ENCODE peak calls at places on chromosomes 13 and 19, in nine cellular contexts. One of them, this sample, is unnamed.
A peak's percentile ranks its signal among the peaks of the same experiment; 100 is the strongest.

GRCh38 chr13:62014299-62014698 is 598.6 kb upstream of the PCDH20 start:
- DNase-seq in left ventricle myocardium inferior: no peak
- DNase-seq in neural progenitor cell: no peak
- DNase-seq in dorsolateral prefrontal cortex: no peak
- DNase-seq in heart left ventricle: no peak
- DNase-seq in breast epithelium: no peak
- DNase-seq in fibroblast of lung: peak; percentile 2
- DNase-seq in ascending aorta: no peak
- DNase-seq in heart right ventricle: no peak
- DNase-seq in this sample: no peak

GRCh38 chr13:77696006-77696862 is 1.3 kb upstream of the SLAIN1 start:
- DNase-seq in left ventricle myocardium inferior: no peak
- DNase-seq in neural progenitor cell: peak; percentile 69
- DNase-seq in dorsolateral prefrontal cortex: no peak
- DNase-seq in heart left ventricle: no peak
- DNase-seq in breast epithelium: no peak
- DNase-seq in fibroblast of lung: peak; percentile 7
- DNase-seq in ascending aorta: no peak
- DNase-seq in heart right ventricle: no peak
- DNase-seq in this sample: no peak

GRCh38 chr19:19546751-19547162 is 8.7 kb downstream of the CILP2 start:
- DNase-seq in left ventricle myocardium inferior: peak; percentile 63
- DNase-seq in neural progenitor cell: no peak
- DNase-seq in dorsolateral prefrontal cortex: no peak
- DNase-seq in heart left ventricle: peak; percentile 38
- DNase-seq in breast epithelium: no peak
- DNase-seq in fibroblast of lung: no peak
- DNase-seq in ascending aorta: no peak
- DNase-seq in heart right ventricle: peak; percentile 57
- DNase-seq in this sample: no peak

GRCh38 chr19:391726-392374 is 17.1 kb downstream of the C2CD4C start:
- DNase-seq in left ventricle myocardium inferior: no peak
- DNase-seq in neural progenitor cell: no peak
- DNase-seq in dorsolateral prefrontal cortex: no peak
- DNase-seq in heart left ventricle: peak; percentile 3
- DNase-seq in breast epithelium: no peak
- DNase-seq in fibroblast of lung: no peak
- DNase-seq in ascending aorta: no peak
- DNase-seq in heart right ventricle: no peak
- DNase-seq in this sample: no peak

GRCh38 chr13:97347255-97347653 is 86.7 kb upstream of the RAP2A start:
- DNase-seq in left ventricle myocardium inferior: no peak
- DNase-seq in neural progenitor cell: no peak
- DNase-seq in dorsolateral prefrontal cortex: no peak
- DNase-seq in heart left ventricle: no peak
- DNase-seq in breast epithelium: no peak
- DNase-seq in fibroblast of lung: no peak
- DNase-seq in ascending aorta: no peak
- DNase-seq in heart right ventricle: no peak
- DNase-seq in this sample: no peak

GRCh38 chr13:20994441-20994821 is 67.0 kb downstream of the LATS2 start:
- DNase-seq in left ventricle myocardium inferior: no peak
- DNase-seq in neural progenitor cell: no peak
- DNase-seq in dorsolateral prefrontal cortex: no peak
- DNase-seq in heart left ventricle: no peak
- DNase-seq in breast epithelium: no peak
- DNase-seq in fibroblast of lung: no peak
- DNase-seq in ascending aorta: no peak
- DNase-seq in heart right ventricle: no peak
- DNase-seq in this sample: no peak

GRCh38 chr19:52690395-52691214 is 44.2 kb downstream of the ZNF611 start:
- DNase-seq in left ventricle myocardium inferior: peak; percentile 97
- DNase-seq in neural progenitor cell: peak; percentile 95
- DNase-seq in dorsolateral prefrontal cortex: peak; percentile 93
- DNase-seq in heart left ventricle: peak; percentile 95
- DNase-seq in breast epithelium: peak; percentile 94
- DNase-seq in fibroblast of lung: peak; percentile 96
- DNase-seq in ascending aorta: peak; percentile 98
- DNase-seq in heart right ventricle: peak; percentile 97
- DNase-seq in this sample: peak; percentile 72

GRCh38 chr19:23914402-23915286 is at the start of gene ZNF726:
- DNase-seq in left ventricle myocardium inferior: peak; percentile 84
- DNase-seq in neural progenitor cell: no peak
- DNase-seq in dorsolateral prefrontal cortex: peak; percentile 89
- DNase-seq in heart left ventricle: peak; percentile 88
- DNase-seq in breast epithelium: peak; percentile 88
- DNase-seq in fibroblast of lung: peak; percentile 93
- DNase-seq in ascending aorta: peak; percentile 83
- DNase-seq in heart right ventricle: peak; percentile 79
- DNase-seq in this sample: peak; percentile 78

GRCh38 chr13:43441916-43442315 is 344.9 kb downstream of the ENOX1 start:
- DNase-seq in left ventricle myocardium inferior: no peak
- DNase-seq in neural progenitor cell: no peak
- DNase-seq in dorsolateral prefrontal cortex: no peak
- DNase-seq in heart left ventricle: no peak
- DNase-seq in breast epithelium: no peak
- DNase-seq in fibroblast of lung: no peak
- DNase-seq in ascending aorta: no peak
- DNase-seq in heart right ventricle: no peak
- DNase-seq in this sample: no peak

GRCh38 chr19:55667958-55668357 is 7.1 kb upstream of the EPN1 start:
- DNase-seq in left ventricle myocardium inferior: no peak
- DNase-seq in neural progenitor cell: no peak
- DNase-seq in dorsolateral prefrontal cortex: no peak
- DNase-seq in heart left ventricle: no peak
- DNase-seq in breast epithelium: no peak
- DNase-seq in fibroblast of lung: no peak
- DNase-seq in ascending aorta: no peak
- DNase-seq in heart right ventricle: no peak
- DNase-seq in this sample: no peak

GRCh38 chr13:110177790-110178189 is 129.2 kb downstream of the COL4A1 start:
- DNase-seq in left ventricle myocardium inferior: no peak
- DNase-seq in neural progenitor cell: no peak
- DNase-seq in dorsolateral prefrontal cortex: no peak
- DNase-seq in heart left ventricle: no peak
- DNase-seq in breast epithelium: no peak
- DNase-seq in fibroblast of lung: no peak
- DNase-seq in ascending aorta: no peak
- DNase-seq in heart right ventricle: no peak
- DNase-seq in this sample: no peak

GRCh38 chr19:17170538-17171297 is 44.4 kb upstream of the USE1 start:
- DNase-seq in left ventricle myocardium inferior: no peak
- DNase-seq in neural progenitor cell: no peak
- DNase-seq in dorsolateral prefrontal cortex: no peak
- DNase-seq in heart left ventricle: no peak
- DNase-seq in breast epithelium: no peak
- DNase-seq in fibroblast of lung: no peak
- DNase-seq in ascending aorta: no peak
- DNase-seq in heart right ventricle: no peak
- DNase-seq in this sample: no peak

GRCh38 chr13:22561581-22561980 is 619.2 kb upstream of the SGCG start:
- DNase-seq in left ventricle myocardium inferior: no peak
- DNase-seq in neural progenitor cell: no peak
- DNase-seq in dorsolateral prefrontal cortex: no peak
- DNase-seq in heart left ventricle: no peak
- DNase-seq in breast epithelium: no peak
- DNase-seq in fibroblast of lung: no peak
- DNase-seq in ascending aorta: no peak
- DNase-seq in heart right ventricle: no peak
- DNase-seq in this sample: no peak

GRCh38 chr19:3067549-3067948 is 5.3 kb upstream of the TLE5 start:
- DNase-seq in left ventricle myocardium inferior: no peak
- DNase-seq in neural progenitor cell: no peak
- DNase-seq in dorsolateral prefrontal cortex: no peak
- DNase-seq in heart left ventricle: no peak
- DNase-seq in breast epithelium: no peak
- DNase-seq in fibroblast of lung: no peak
- DNase-seq in ascending aorta: no peak
- DNase-seq in heart right ventricle: no peak
- DNase-seq in this sample: no peak

GRCh38 chr19:33239223-33239975 is 13.7 kb upstream of the SLC7A10 start:
- DNase-seq in left ventricle myocardium inferior: no peak
- DNase-seq in neural progenitor cell: no peak
- DNase-seq in dorsolateral prefrontal cortex: no peak
- DNase-seq in heart left ventricle: no peak
- DNase-seq in breast epithelium: no peak
- DNase-seq in fibroblast of lung: no peak
- DNase-seq in ascending aorta: no peak
- DNase-seq in heart right ventricle: no peak
- DNase-seq in this sample: no peak

GRCh38 chr13:113207890-113208423 is 512 bp downstream of the PCID2 start:
- DNase-seq in left ventricle myocardium inferior: peak; percentile 35
- DNase-seq in neural progenitor cell: peak; percentile 76
- DNase-seq in dorsolateral prefrontal cortex: peak; percentile 23
- DNase-seq in heart left ventricle: peak; percentile 36
- DNase-seq in breast epithelium: no peak
- DNase-seq in fibroblast of lung: peak; percentile 61
- DNase-seq in ascending aorta: peak; percentile 70
- DNase-seq in heart right ventricle: peak; percentile 39
- DNase-seq in this sample: no peak
- TF ChIP-seq CTCF in left ventricle myocardium inferior: no peak
- TF ChIP-seq CTCF in neural progenitor cell: no peak
- TF ChIP-seq CTCF in dorsolateral prefrontal cortex: no peak
- TF ChIP-seq CTCF in heart left ventricle: no peak
- TF ChIP-seq CTCF in breast epithelium: no peak
- TF ChIP-seq CTCF in fibroblast of lung: no peak
- TF ChIP-seq CTCF in ascending aorta: no peak
- TF ChIP-seq CTCF in heart right ventricle: no peak
- TF ChIP-seq CTCF in this sample: peak; percentile 14

DNA sequence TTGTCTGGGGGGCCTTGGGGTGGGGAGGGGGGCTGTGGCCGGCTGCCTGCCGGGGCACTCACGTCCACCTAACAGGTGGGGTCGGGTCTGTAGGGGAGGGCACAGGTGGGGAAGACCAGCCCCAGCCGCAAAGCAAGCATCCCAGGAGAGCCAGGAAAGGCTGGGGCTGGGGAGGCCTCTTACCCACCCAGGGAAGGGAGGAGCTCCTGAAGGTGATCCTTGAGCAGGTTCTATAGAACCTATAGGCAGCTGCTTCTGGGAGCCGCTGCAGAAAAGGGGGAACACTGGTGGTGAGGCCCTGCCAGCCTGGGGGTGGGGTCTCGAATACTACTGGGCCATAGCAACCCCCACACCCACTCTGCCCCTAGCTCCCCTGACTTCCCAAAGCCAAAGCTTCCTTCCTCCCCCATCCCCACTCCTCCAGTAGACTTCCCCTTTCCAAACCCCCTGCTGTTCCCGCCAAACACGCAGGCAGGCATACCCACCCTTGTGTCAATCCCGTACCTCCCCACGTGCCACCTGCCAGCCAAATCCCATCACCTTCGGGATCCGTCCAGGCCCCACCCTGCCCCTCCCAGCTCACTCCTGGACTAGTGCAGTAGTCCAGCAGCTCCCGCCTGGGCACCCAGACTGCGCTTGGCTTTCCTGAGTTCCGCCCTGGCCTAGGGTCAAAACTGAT is 5.6 kb downstream of the KLF16 start:
- DNase-seq in left ventricle myocardium inferior: no peak
- DNase-seq in neural progenitor cell: no peak
- DNase-seq in dorsolateral prefrontal cortex: no peak
- DNase-seq in heart left ventricle: peak; percentile 46
- DNase-seq in breast epithelium: no peak
- DNase-seq in fibroblast of lung: no peak
- DNase-seq in ascending aorta: no peak
- DNase-seq in heart right ventricle: no peak
- DNase-seq in this sample: no peak
- H3K4me3 ChIP-seq in left ventricle myocardium inferior: peak overlapping the region; percentile 69
- H3K4me3 ChIP-seq in neural progenitor cell: peak overlapping the region; percentile 36
- H3K4me3 ChIP-seq in dorsolateral prefrontal cortex: peak overlapping the region; percentile 51
- H3K4me3 ChIP-seq in heart left ventricle: peak overlapping the region; percentile 71
- H3K4me3 ChIP-seq in breast epithelium: peak overlapping the region; percentile 44
- H3K4me3 ChIP-seq in fibroblast of lung: no peak overlapping the region
- H3K4me3 ChIP-seq in ascending aorta: peak overlapping the region; percentile 47
- H3K4me3 ChIP-seq in heart right ventricle: no peak overlapping the region
- H3K4me3 ChIP-seq in this sample: peak overlapping the region; percentile 18

DNA sequence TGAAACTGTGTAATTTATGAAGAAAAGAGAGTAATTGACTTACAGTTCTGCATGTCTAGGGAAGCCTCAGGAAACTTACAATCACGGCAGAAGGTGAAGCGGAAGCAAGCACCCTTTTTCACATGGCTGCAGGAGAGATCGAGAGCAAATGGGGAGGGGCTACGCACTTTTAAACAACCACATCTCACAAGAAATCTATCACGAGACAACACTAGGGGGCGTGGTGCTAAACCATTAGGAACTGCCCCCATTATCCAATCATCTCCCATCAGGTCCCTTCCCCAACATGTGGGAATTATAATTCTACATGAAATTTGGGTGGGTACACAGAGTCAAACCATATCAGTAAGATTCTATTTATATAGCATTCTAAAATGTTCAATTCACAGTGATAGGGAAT is 114.8 kb upstream of the TRPC4 start:
- DNase-seq in left ventricle myocardium inferior: no peak
- DNase-seq in neural progenitor cell: peak; percentile 26
- DNase-seq in dorsolateral prefrontal cortex: no peak
- DNase-seq in heart left ventricle: no peak
- DNase-seq in breast epithelium: no peak
- DNase-seq in fibroblast of lung: no peak
- DNase-seq in ascending aorta: no peak
- DNase-seq in heart right ventricle: no peak
- DNase-seq in this sample: no peak
- TF ChIP-seq CTCF in left ventricle myocardium inferior: no peak
- TF ChIP-seq CTCF in neural progenitor cell: peak; percentile 29
- TF ChIP-seq CTCF in dorsolateral prefrontal cortex: no peak
- TF ChIP-seq CTCF in heart left ventricle: no peak
- TF ChIP-seq CTCF in breast epithelium: no peak
- TF ChIP-seq CTCF in fibroblast of lung: no peak
- TF ChIP-seq CTCF in ascending aorta: no peak
- TF ChIP-seq CTCF in heart right ventricle: no peak
- TF ChIP-seq CTCF in this sample: no peak

DNA sequence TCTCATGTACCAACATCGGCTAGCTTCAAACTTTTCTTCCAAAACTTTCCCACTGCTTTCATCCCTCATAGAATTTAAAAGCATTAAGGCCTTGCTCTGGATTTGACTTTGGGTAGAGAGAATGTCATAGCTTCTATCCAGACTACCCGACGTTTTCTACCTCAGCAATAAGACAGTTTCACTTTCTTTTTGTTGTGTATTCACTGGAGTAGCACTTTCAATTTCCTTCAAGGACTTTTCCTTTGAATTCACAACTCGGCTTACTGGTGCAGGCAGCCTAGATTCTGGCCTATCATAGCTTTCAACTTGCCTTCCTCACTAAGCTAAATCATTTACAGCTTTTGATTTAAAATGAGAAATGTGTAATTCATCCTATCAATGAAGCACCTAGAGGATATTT is 420.4 kb upstream of the GPC6 start:
- DNase-seq in left ventricle myocardium inferior: no peak
- DNase-seq in neural progenitor cell: no peak
- DNase-seq in dorsolateral prefrontal cortex: no peak
- DNase-seq in heart left ventricle: no peak
- DNase-seq in breast epithelium: no peak
- DNase-seq in fibroblast of lung: peak; percentile 26
- DNase-seq in ascending aorta: no peak
- DNase-seq in heart right ventricle: no peak
- DNase-seq in this sample: no peak
- H3K4me3 ChIP-seq in left ventricle myocardium inferior: peak overlapping the region; percentile 53
- H3K4me3 ChIP-seq in neural progenitor cell: no peak overlapping the region
- H3K4me3 ChIP-seq in dorsolateral prefrontal cortex: peak overlapping the region; percentile 23
- H3K4me3 ChIP-seq in heart left ventricle: peak overlapping the region; percentile 46
- H3K4me3 ChIP-seq in breast epithelium: peak overlapping the region; percentile 27
- H3K4me3 ChIP-seq in fibroblast of lung: peak overlapping the region; percentile 36
- H3K4me3 ChIP-seq in ascending aorta: peak overlapping the region; percentile 41
- H3K4me3 ChIP-seq in heart right ventricle: no peak overlapping the region
- H3K4me3 ChIP-seq in this sample: no peak overlapping the region

This sample was measured in AG09309.